ENCODE peak calls at places on chromosome 15, in eight cellular contexts. One of them, this sample, is unnamed.

GRCh38 chr15:55587321-55588069 is 650 bp downstream of the PYGO1 start:
- DNase-seq in neural crest cell: peak
- DNase-seq in ELR: peak
- DNase-seq in mesenteric fat pad: no peak
- DNase-seq in Kasumi-1: no peak
- DNase-seq in hippocampal formation: no peak
- DNase-seq in activated CD8-positive, alpha-beta memory T cell treated with anti-CD3 and anti-CD28 coated beads for 24 hours: peak
- DNase-seq in glutamatergic neuron: peak
- DNase-seq in this sample: peak

GRCh38 chr15:37138586-37138985 is 38.2 kb upstream of the MEIS2 start:
- DNase-seq in activated CD8-positive, alpha-beta memory T cell treated with anti-CD3 and anti-CD28 coated beads for 24 hours: no peak
- DNase-seq in neural crest cell: no peak
- DNase-seq in ELR: no peak
- DNase-seq in mesenteric fat pad: no peak
- DNase-seq in hippocampal formation: no peak
- DNase-seq in Kasumi-1: no peak
- DNase-seq in glutamatergic neuron: no peak
- DNase-seq in this sample: no peak

GRCh38 chr15:50247819-50248650 is 17.5 kb downstream of the HDC start:
- DNase-seq in activated CD8-positive, alpha-beta memory T cell treated with anti-CD3 and anti-CD28 coated beads for 24 hours: no peak
- DNase-seq in hippocampal formation: no peak
- DNase-seq in ELR: peak
- DNase-seq in mesenteric fat pad: peak
- DNase-seq in glutamatergic neuron: no peak
- DNase-seq in Kasumi-1: peak
- DNase-seq in neural crest cell: no peak
- DNase-seq in this sample: no peak

GRCh38 chr15:63035977-63036376 is 6.6 kb upstream of the TPM1 start:
- DNase-seq in neural crest cell: no peak
- DNase-seq in glutamatergic neuron: no peak
- DNase-seq in activated CD8-positive, alpha-beta memory T cell treated with anti-CD3 and anti-CD28 coated beads for 24 hours: no peak
- DNase-seq in mesenteric fat pad: no peak
- DNase-seq in Kasumi-1: no peak
- DNase-seq in ELR: no peak
- DNase-seq in hippocampal formation: no peak
- DNase-seq in this sample: no peak

GRCh38 chr15:29533667-29534066 is 264.0 kb upstream of the NSMCE3 start:
- DNase-seq in hippocampal formation: no peak
- DNase-seq in mesenteric fat pad: no peak
- DNase-seq in neural crest cell: no peak
- DNase-seq in ELR: no peak
- DNase-seq in glutamatergic neuron: no peak
- DNase-seq in activated CD8-positive, alpha-beta memory T cell treated with anti-CD3 and anti-CD28 coated beads for 24 hours: no peak
- DNase-seq in Kasumi-1: no peak
- DNase-seq in this sample: no peak

GRCh38 chr15:73821181-73821580 is 52.2 kb upstream of the TBC1D21 start:
- DNase-seq in Kasumi-1: no peak
- DNase-seq in activated CD8-positive, alpha-beta memory T cell treated with anti-CD3 and anti-CD28 coated beads for 24 hours: no peak
- DNase-seq in glutamatergic neuron: no peak
- DNase-seq in mesenteric fat pad: no peak
- DNase-seq in hippocampal formation: no peak
- DNase-seq in ELR: no peak
- DNase-seq in neural crest cell: no peak
- DNase-seq in this sample: no peak

GRCh38 chr15:52093539-52094502 is 18.8 kb downstream of the BCL2L10 start:
- DNase-seq in mesenteric fat pad: no peak
- DNase-seq in glutamatergic neuron: no peak
- DNase-seq in activated CD8-positive, alpha-beta memory T cell treated with anti-CD3 and anti-CD28 coated beads for 24 hours: no peak
- DNase-seq in neural crest cell: no peak
- DNase-seq in hippocampal formation: no peak
- DNase-seq in ELR: peak
- DNase-seq in Kasumi-1: no peak
- DNase-seq in this sample: peak

GRCh38 chr15:56473017-56473416 is 8.1 kb upstream of the MNS1 start:
- DNase-seq in activated CD8-positive, alpha-beta memory T cell treated with anti-CD3 and anti-CD28 coated beads for 24 hours: no peak
- DNase-seq in glutamatergic neuron: no peak
- DNase-seq in Kasumi-1: no peak
- DNase-seq in mesenteric fat pad: no peak
- DNase-seq in neural crest cell: no peak
- DNase-seq in ELR: no peak
- DNase-seq in hippocampal formation: no peak
- DNase-seq in this sample: no peak

GRCh38 chr15:40115670-40116093 is 7.0 kb upstream of the BMF start:
- DNase-seq in ELR: no peak
- DNase-seq in activated CD8-positive, alpha-beta memory T cell treated with anti-CD3 and anti-CD28 coated beads for 24 hours: peak
- DNase-seq in Kasumi-1: peak
- DNase-seq in hippocampal formation: peak
- DNase-seq in neural crest cell: no peak
- DNase-seq in mesenteric fat pad: peak
- DNase-seq in glutamatergic neuron: no peak
- DNase-seq in this sample: no peak

GRCh38 chr15:96330450-96331140 is at the start of gene NR2F2:
- DNase-seq in Kasumi-1: peak
- DNase-seq in glutamatergic neuron: peak
- DNase-seq in mesenteric fat pad: peak
- DNase-seq in activated CD8-positive, alpha-beta memory T cell treated with anti-CD3 and anti-CD28 coated beads for 24 hours: no peak
- DNase-seq in hippocampal formation: peak
- DNase-seq in ELR: peak
- DNase-seq in neural crest cell: peak
- DNase-seq in this sample: peak

GRCh38 chr15:69085325-69086081 is 71.0 kb downstream of the NOX5 start:
- DNase-seq in mesenteric fat pad: peak
- DNase-seq in hippocampal formation: no peak
- DNase-seq in Kasumi-1: no peak
- DNase-seq in ELR: no peak
- DNase-seq in glutamatergic neuron: no peak
- DNase-seq in neural crest cell: no peak
- DNase-seq in activated CD8-positive, alpha-beta memory T cell treated with anti-CD3 and anti-CD28 coated beads for 24 hours: no peak
- DNase-seq in this sample: no peak

GRCh38 chr15:42843699-42844098 is 76.9 kb downstream of the TTBK2 start:
- DNase-seq in hippocampal formation: no peak
- DNase-seq in ELR: no peak
- DNase-seq in activated CD8-positive, alpha-beta memory T cell treated with anti-CD3 and anti-CD28 coated beads for 24 hours: no peak
- DNase-seq in glutamatergic neuron: no peak
- DNase-seq in neural crest cell: no peak
- DNase-seq in mesenteric fat pad: no peak
- DNase-seq in Kasumi-1: no peak
- DNase-seq in this sample: no peak

GRCh38 chr15:58243083-58243482 is 104.9 kb downstream of the AQP9 start:
- DNase-seq in mesenteric fat pad: no peak
- DNase-seq in Kasumi-1: no peak
- DNase-seq in ELR: no peak
- DNase-seq in activated CD8-positive, alpha-beta memory T cell treated with anti-CD3 and anti-CD28 coated beads for 24 hours: no peak
- DNase-seq in glutamatergic neuron: no peak
- DNase-seq in neural crest cell: no peak
- DNase-seq in hippocampal formation: no peak
- DNase-seq in this sample: no peak

GRCh38 chr15:77578641-77579372 is 53.9 kb downstream of the LINGO1 start:
- DNase-seq in mesenteric fat pad: no peak
- DNase-seq in glutamatergic neuron: no peak
- DNase-seq in ELR: no peak
- DNase-seq in activated CD8-positive, alpha-beta memory T cell treated with anti-CD3 and anti-CD28 coated beads for 24 hours: no peak
- DNase-seq in neural crest cell: no peak
- DNase-seq in hippocampal formation: no peak
- DNase-seq in Kasumi-1: no peak
- DNase-seq in this sample: no peak

GRCh38 chr15:66803182-66803729 is 101.2 kb downstream of the SMAD6 start:
- DNase-seq in mesenteric fat pad: peak
- DNase-seq in ELR: peak
- DNase-seq in hippocampal formation: no peak
- DNase-seq in activated CD8-positive, alpha-beta memory T cell treated with anti-CD3 and anti-CD28 coated beads for 24 hours: no peak
- DNase-seq in neural crest cell: peak
- DNase-seq in Kasumi-1: no peak
- DNase-seq in glutamatergic neuron: no peak
- DNase-seq in this sample: peak

GRCh38 chr15:59522988-59523461 is 85.0 kb downstream of the FAM81A start:
- DNase-seq in ELR: no peak
- DNase-seq in Kasumi-1: no peak
- DNase-seq in glutamatergic neuron: no peak
- DNase-seq in hippocampal formation: no peak
- DNase-seq in neural crest cell: no peak
- DNase-seq in activated CD8-positive, alpha-beta memory T cell treated with anti-CD3 and anti-CD28 coated beads for 24 hours: peak
- DNase-seq in mesenteric fat pad: no peak
- DNase-seq in this sample: no peak

GRCh38 chr15:52636459-52636858 is 42.7 kb downstream of the ATOSA start:
- DNase-seq in activated CD8-positive, alpha-beta memory T cell treated with anti-CD3 and anti-CD28 coated beads for 24 hours: no peak
- DNase-seq in Kasumi-1: no peak
- DNase-seq in ELR: no peak
- DNase-seq in glutamatergic neuron: no peak
- DNase-seq in neural crest cell: no peak
- DNase-seq in hippocampal formation: no peak
- DNase-seq in mesenteric fat pad: no peak
- DNase-seq in this sample: no peak

GRCh38 chr15:51319539-51319938 is 18.9 kb downstream of the CYP19A1 start:
- DNase-seq in Kasumi-1: no peak
- DNase-seq in glutamatergic neuron: no peak
- DNase-seq in ELR: no peak
- DNase-seq in neural crest cell: no peak
- DNase-seq in activated CD8-positive, alpha-beta memory T cell treated with anti-CD3 and anti-CD28 coated beads for 24 hours: no peak
- DNase-seq in hippocampal formation: no peak
- DNase-seq in mesenteric fat pad: no peak
- DNase-seq in this sample: no peak

GRCh38 chr15:64699767-64700388 is 75.5 kb downstream of the RBPMS2 start:
- DNase-seq in glutamatergic neuron: peak
- DNase-seq in neural crest cell: peak
- DNase-seq in hippocampal formation: peak
- DNase-seq in activated CD8-positive, alpha-beta memory T cell treated with anti-CD3 and anti-CD28 coated beads for 24 hours: no peak
- DNase-seq in ELR: no peak
- DNase-seq in mesenteric fat pad: no peak
- DNase-seq in Kasumi-1: no peak
- DNase-seq in this sample: no peak

GRCh38 chr15:89494941-89495637 is 1.3 kb downstream of the RHCG start:
- DNase-seq in ELR: peak
- DNase-seq in activated CD8-positive, alpha-beta memory T cell treated with anti-CD3 and anti-CD28 coated beads for 24 hours: peak
- DNase-seq in hippocampal formation: no peak
- DNase-seq in mesenteric fat pad: peak
- DNase-seq in Kasumi-1: peak
- DNase-seq in neural crest cell: peak
- DNase-seq in glutamatergic neuron: peak
- DNase-seq in this sample: no peak

This sample was measured in T1000.